ENCODE peak calls at places on chromosome 4, in seven cellular contexts. G is A549, X is SK-N-SH, N is heart right ventricle, Z is Peyer's patch, F is transverse colon, J is cardiac muscle cell. M is an unnamed sample.

GRCh38 chr4:1116837-1117236 is 3.5 kb upstream of the RNF212 start:
- DNase-seq in F (no peak), J (peak; percentile 17), N (no peak), X (no peak), Z (no peak), G (no peak), M (no peak)

GRCh38 chr4:26452565-26453531 is 37.4 kb downstream of the CCKAR start:
- DNase-seq in N (no peak), J (no peak), F (no peak), X (peak; percentile 32), Z (no peak), G (no peak), M (peak; percentile 54)

GRCh38 chr4:165814256-165815010 is 58.6 kb upstream of the TLL1 start:
- DNase-seq in X (no peak), J (peak; percentile 21), Z (no peak), N (no peak), F (no peak), G (no peak), M (no peak)

GRCh38 chr4:54318904-54319303 is 89.8 kb downstream of the PDGFRA start:
- DNase-seq in F (no peak), X (peak; percentile 45), N (no peak), J (peak; percentile 76), Z (no peak), G (peak; percentile 11), M (no peak)

GRCh38 chr4:130183796-130184195 is 1087.8 kb downstream of the C4orf33 start:
- DNase-seq in Z (no peak), F (no peak), G (no peak), N (no peak), X (no peak), J (no peak), M (no peak)

GRCh38 chr4:6032249-6033244 is 14.3 kb upstream of the C4orf50 start:
- DNase-seq in X (no peak), F (no peak), G (no peak), J (no peak), N (no peak), Z (no peak), M (peak; percentile 72)

GRCh38 chr4:8351931-8352367 is 82.4 kb downstream of the HTRA3 start:
- DNase-seq in J (peak; percentile 70), F (no peak), G (no peak), Z (no peak), N (no peak), X (no peak), M (peak; percentile 32)

GRCh38 chr4:45527160-45527559 is 596.7 kb downstream of the GABRG1 start:
- DNase-seq in G (no peak), N (no peak), J (no peak), Z (no peak), X (no peak), F (no peak), M (no peak)

GRCh38 chr4:140637836-140638235 is 69.1 kb upstream of the UCP1 start:
- DNase-seq in F (peak; percentile 35), J (peak; percentile 41), X (peak; percentile 69), N (no peak), Z (no peak), G (peak; percentile 24), M (no peak)

GRCh38 chr4:8615366-8615765 is 22.8 kb downstream of the CPZ start:
- DNase-seq in Z (no peak), J (no peak), N (peak; percentile 1), F (no peak), G (no peak), X (no peak), M (no peak)

GRCh38 chr4:2080429-2081300 is 21.5 kb downstream of the NAT8L start:
- DNase-seq in F (peak; percentile 5), G (no peak), N (no peak), X (no peak), J (no peak), Z (no peak), M (no peak)

GRCh38 chr4:16661813-16662212 is 236.6 kb downstream of the LDB2 start:
- DNase-seq in J (no peak), G (no peak), F (no peak), X (no peak), N (no peak), Z (no peak), M (no peak)

GRCh38 chr4:7646384-7647061 is 211.8 kb upstream of the PSAPL1 start:
- DNase-seq in N (no peak), J (peak; percentile 34), X (no peak), F (no peak), Z (no peak), G (no peak), M (no peak)

GRCh38 chr4:78565971-78566372 is 14.4 kb downstream of the ANXA3 start:
- DNase-seq in Z (no peak), X (no peak), G (peak; percentile 48), F (no peak), N (no peak), J (peak; percentile 76), M (no peak)

GRCh38 chr4:16032871-16033505 is 50.8 kb downstream of the PROM1 start:
- DNase-seq in Z (no peak), J (no peak), N (no peak), F (no peak), G (no peak), X (no peak), M (no peak)

GRCh38 chr4:173214661-173215060 is 46.0 kb downstream of the GALNT7 start:
- DNase-seq in F (no peak), N (no peak), G (no peak), X (no peak), J (peak; percentile 86), Z (no peak), M (peak; percentile 40)

GRCh38 chr4:93983133-93983532 is 154.6 kb downstream of the ATOH1 start:
- DNase-seq in N (no peak), Z (no peak), J (no peak), G (no peak), X (no peak), F (peak; percentile 15), M (no peak)

GRCh38 chr4:25233737-25234389 is at the start of gene PI4K2B:
- DNase-seq in Z (peak; percentile 94), J (peak; percentile 86), X (peak; percentile 94), G (peak; percentile 57), N (peak; percentile 90), F (peak; percentile 95), M (peak; percentile 96)

GRCh38 chr4:94595013-94595412 is 143.3 kb downstream of the PDLIM5 start:
- DNase-seq in X (no peak), Z (no peak), J (no peak), F (no peak), N (no peak), G (no peak), M (no peak)

DNA sequence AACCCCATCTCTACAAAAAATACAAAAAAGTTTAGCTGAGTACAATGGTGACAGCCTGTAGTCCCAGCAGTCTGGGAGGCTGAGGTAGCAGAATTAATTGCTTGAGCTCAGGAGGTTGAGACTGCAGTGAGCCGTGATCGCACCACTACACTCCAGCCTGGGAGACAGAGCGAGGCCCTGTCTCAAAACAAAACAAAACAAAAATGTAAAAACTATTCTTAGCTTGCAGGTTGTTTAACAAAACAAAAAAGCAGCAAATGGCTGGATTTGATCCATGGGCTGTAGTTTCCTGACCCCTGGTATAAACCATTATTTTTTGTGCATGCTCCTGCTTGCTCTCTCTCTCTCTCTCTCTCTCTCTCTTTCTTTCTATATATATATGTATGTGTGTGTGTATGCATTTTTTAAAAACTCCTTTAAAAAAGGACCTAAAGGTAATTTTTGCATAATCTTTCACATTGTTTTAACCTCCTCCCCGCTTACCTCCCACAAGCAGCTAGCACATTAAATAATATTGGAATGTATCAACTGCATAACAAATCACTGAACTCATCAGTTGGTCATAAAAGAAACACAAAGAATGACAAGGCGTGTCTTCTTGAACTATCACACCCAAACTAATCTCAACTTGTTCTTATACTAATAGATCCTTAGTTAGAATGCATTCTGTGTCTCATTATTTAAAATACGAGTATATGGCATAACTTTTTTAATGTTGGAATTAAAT is 4.8 kb downstream of the AREG start:
- DNase-seq in F (no peak), X (no peak), N (no peak), G (no peak), Z (no peak), J (peak; percentile 55), M (no peak)
- H3K4me1 ChIP-seq in F (peaks cover 4% of the 10 kb centered on the region), X (no peaks in the 10 kb centered on the region), N (no peaks in the 10 kb centered on the region), G (peaks cover 57% of the 10 kb centered on the region), Z (no peaks in the 10 kb centered on the region), J (no peaks in the 10 kb centered on the region), M (peaks cover 10% of the 10 kb centered on the region)

DNA sequence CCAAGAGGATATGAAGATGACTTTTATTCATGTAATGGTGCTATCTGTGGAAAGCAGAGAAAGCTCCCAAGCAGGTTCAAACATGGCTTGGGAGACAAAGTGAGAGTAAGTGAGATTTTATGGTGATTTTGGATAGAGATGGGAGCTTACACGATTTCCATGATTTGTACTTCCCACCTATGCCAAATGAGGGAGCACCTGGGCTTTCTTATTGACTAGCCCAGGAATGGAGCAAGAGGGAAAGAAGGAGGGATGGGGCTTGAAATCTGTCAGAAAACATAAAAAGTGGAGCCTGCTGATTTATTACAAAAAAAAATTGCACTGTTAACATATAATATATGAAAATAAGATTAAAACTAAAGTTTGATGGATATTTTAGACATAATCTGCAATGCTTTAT is 703.5 kb upstream of the PABPC4L start:
- DNase-seq in Z (no peak), F (no peak), N (no peak), J (no peak), X (no peak), G (no peak), M (no peak)
- H3K4me1 ChIP-seq in Z (no peaks in the 10 kb centered on the region), F (no peaks in the 10 kb centered on the region), N (no peaks in the 10 kb centered on the region), J (no peaks in the 10 kb centered on the region), X (no peaks in the 10 kb centered on the region), G (no peaks in the 10 kb centered on the region), M (no peaks in the 10 kb centered on the region)

GRCh38 chr4:128840711-128841318 is 31.3 kb downstream of the JADE1 start:
- DNase-seq in Z (no peak), X (no peak), G (no peak), J (no peak), N (no peak), F (no peak), M (no peak)

GRCh38 chr4:128837198-128837597 is 27.7 kb downstream of the JADE1 start:
- DNase-seq in Z (no peak), G (no peak), F (no peak), N (no peak), X (no peak), J (no peak), M (no peak)

GRCh38 chr4:128844931-128845330 is 35.4 kb downstream of the JADE1 start:
- DNase-seq in J (no peak), X (no peak), Z (no peak), F (no peak), G (no peak), N (peak; percentile 66), M (peak; percentile 43)

GRCh38 chr4:128837679-128838078 is 28.2 kb downstream of the JADE1 start:
- DNase-seq in F (no peak), G (no peak), J (no peak), N (no peak), X (no peak), Z (no peak), M (no peak)

DNA sequence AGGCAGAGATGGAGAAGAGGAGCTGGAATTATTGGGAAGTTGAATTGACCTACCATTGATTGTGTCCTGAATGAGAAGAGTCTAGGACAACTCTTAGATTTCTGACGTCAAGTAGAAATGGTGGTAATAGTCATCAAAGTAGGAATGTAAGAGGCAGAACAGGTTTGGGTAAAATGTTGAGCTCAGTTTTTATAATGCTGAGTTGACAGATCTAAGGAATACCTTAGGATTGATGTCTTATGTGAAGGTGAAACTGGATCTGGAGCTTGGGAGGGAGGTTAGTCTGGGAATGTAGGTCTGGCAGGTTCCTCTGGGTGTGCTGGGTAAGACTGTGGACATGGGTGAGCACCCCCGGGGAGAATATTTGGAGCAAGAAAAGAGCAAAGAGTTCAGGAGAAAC is 31.9 kb downstream of the JADE1 start:
- DNase-seq in N (no peak), F (no peak), G (no peak), Z (no peak), X (no peak), J (no peak), M (no peak)
- H3K4me1 ChIP-seq in N (peaks cover 60% of the 10 kb centered on the region), F (no peaks in the 10 kb centered on the region), G (peaks cover 67% of the 10 kb centered on the region), Z (peaks cover 7% of the 10 kb centered on the region), X (no peaks in the 10 kb centered on the region), J (peaks cover 7% of the 10 kb centered on the region), M (peaks cover 28% of the 10 kb centered on the region)

GRCh38 chr4:147847947-147848590 is 116.2 kb downstream of the ARHGAP10 start:
- DNase-seq in Z (no peak), N (no peak), F (no peak), G (no peak), J (no peak), X (no peak), M (no peak)
- H3K4me1 ChIP-seq in Z (no peaks in the 10 kb centered on the region), N (peaks cover 31% of the 10 kb centered on the region), F (peaks cover 32% of the 10 kb centered on the region), G (no peaks in the 10 kb centered on the region), J (no peaks in the 10 kb centered on the region), X (no peaks in the 10 kb centered on the region), M (peaks cover 43% of the 10 kb centered on the region)